ENCODE peak calls at places on chromosomes 5 and 9, in six cellular contexts. V, Z, P, Q, S and A are unnamed samples.

GRCh38 chr9:129864991-129865647 is 29.9 kb downstream of the USP20 start:
- DNase-seq in S (peak; percentile 28), V (no peak), Z (no peak), Q (no peak), P (no peak), A (no peak)

GRCh38 chr9:3912260-3912659 is 386.5 kb upstream of the RFX3 start:
- DNase-seq in V (no peak), Z (no peak), S (no peak), Q (no peak), P (no peak), A (no peak)

GRCh38 chr5:12614608-12615007 is 710.4 kb upstream of the CTNND2 start:
- DNase-seq in P (no peak), V (no peak), Q (no peak), S (no peak), Z (no peak), A (no peak)

GRCh38 chr5:120039111-120039510 is 409.8 kb downstream of the FAM170A start:
- DNase-seq in S (no peak), Q (no peak), P (no peak), V (no peak), Z (no peak), A (no peak)

GRCh38 chr9:134663753-134664415 is 22.3 kb downstream of the COL5A1 start:
- DNase-seq in P (no peak), Q (no peak), Z (no peak), V (peak; percentile 92), S (no peak), A (peak; percentile 2)

GRCh38 chr5:28301676-28302075 is 1263.3 kb upstream of the CDH9 start:
- DNase-seq in S (no peak), P (no peak), Q (no peak), V (peak; percentile 9), Z (no peak), A (no peak)

GRCh38 chr9:71209890-71210289 is 88.5 kb upstream of the TRPM3 start:
- DNase-seq in Q (no peak), S (no peak), P (no peak), Z (no peak), V (no peak), A (no peak)

GRCh38 chr9:108761530-108762347 is 94.0 kb downstream of the ACTL7B start:
- DNase-seq in V (peak; percentile 56), P (no peak), Q (peak; percentile 62), Z (no peak), S (peak; percentile 59), A (peak; percentile 66)

GRCh38 chr9:77917800-77918199 is 113.8 kb downstream of the GNAQ start:
- DNase-seq in Z (no peak), Q (no peak), P (no peak), V (no peak), S (no peak), A (no peak)

GRCh38 chr9:112531666-112532282 is 45.1 kb downstream of the KIAA1958 start:
- DNase-seq in P (no peak), S (no peak), Z (no peak), V (no peak), Q (no peak), A (no peak)

GRCh38 chr5:100789641-100790160 is 113.4 kb downstream of the ST8SIA4 start:
- DNase-seq in S (no peak), Z (no peak), P (no peak), Q (no peak), V (no peak), A (no peak)

GRCh38 chr9:70352356-70352755 is 62.1 kb downstream of the KLF9 start:
- DNase-seq in S (no peak), Q (no peak), P (no peak), Z (no peak), V (peak; percentile 48), A (no peak)

GRCh38 chr9:97900738-97901565 is 21.3 kb downstream of the TRMO start:
- DNase-seq in V (peak; percentile 46), S (no peak), Q (no peak), P (no peak), Z (no peak), A (peak; percentile 19)

GRCh38 chr5:114565871-114566270 is 204.0 kb downstream of the KCNN2 start:
- DNase-seq in S (no peak), Z (no peak), P (no peak), Q (no peak), V (no peak), A (no peak)

GRCh38 chr5:155773680-155774079 is 553.3 kb upstream of the SGCD start:
- DNase-seq in S (no peak), P (no peak), V (no peak), Q (no peak), Z (no peak), A (no peak)

GRCh38 chr9:137878146-137878941 is 762 bp downstream of the CACNA1B start:
- DNase-seq in P (no peak), Z (peak; percentile 40), V (peak; percentile 10), Q (peak; percentile 80), S (no peak), A (peak; percentile 95)

GRCh38 chr9:117868594-117868993 is 164.4 kb downstream of the TLR4 start:
- DNase-seq in S (no peak), V (no peak), P (no peak), Q (no peak), Z (no peak), A (no peak)

GRCh38 chr9:137799630-137799983 is 78.0 kb upstream of the CACNA1B start:
- DNase-seq in V (no peak), S (no peak), Z (no peak), P (no peak), Q (no peak), A (no peak)

GRCh38 chr9:135563858-135564257 is 2.3 kb downstream of the PAEP start:
- DNase-seq in S (no peak), Q (no peak), Z (no peak), P (no peak), V (no peak), A (no peak)

GRCh38 chr9:93427655-93428379 is 23.7 kb upstream of the FAM120A start:
- DNase-seq in V (no peak), S (no peak), Z (no peak), Q (peak; percentile 38), P (no peak), A (peak; percentile 35)
- TF ChIP-seq CTCF in V (peak; percentile 33), S (no peak), Z (no peak), Q (no peak), P (no peak), A (peak; percentile 31)

DNA sequence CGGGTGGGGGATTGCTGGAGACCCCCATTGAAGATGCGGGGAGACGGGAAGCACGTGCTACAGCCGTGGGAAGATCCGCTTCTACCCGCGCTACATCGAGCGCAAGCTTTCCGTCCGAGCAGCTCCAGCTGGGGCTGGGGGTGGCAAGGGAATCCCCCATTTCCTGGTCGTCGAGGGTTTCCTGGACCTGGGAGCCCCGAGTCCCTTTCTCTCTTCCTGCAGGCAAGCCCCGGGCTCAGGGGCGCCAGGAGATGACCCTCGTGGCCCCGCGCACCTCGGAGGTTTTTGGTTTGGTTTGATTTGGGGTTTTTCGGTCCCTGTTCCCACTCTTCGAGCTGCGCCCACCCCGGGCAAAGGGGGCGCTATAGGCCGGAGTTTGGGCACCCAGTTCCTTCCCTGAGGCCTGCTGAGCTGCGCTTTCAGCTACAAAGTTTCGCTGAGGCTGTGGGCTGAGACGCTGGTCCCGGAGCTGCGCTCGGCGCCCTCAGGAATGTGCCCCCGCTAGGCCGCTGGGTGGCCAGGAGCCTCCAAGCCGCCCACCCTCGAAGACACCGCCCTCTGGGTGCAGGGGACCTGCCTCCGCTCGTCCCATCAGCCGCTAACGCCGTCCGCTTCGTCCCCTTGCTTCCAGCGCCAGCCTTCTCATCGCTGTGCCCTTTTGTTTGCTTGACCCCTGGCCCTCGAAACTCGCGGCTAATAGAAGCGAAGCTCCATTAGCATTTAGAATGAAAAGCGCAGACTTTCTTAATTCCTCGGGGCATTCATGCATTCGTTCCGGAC is 2.9 kb downstream of the NR4A3 start:
- DNase-seq in V (peak; percentile 36), Z (peak; percentile 66), S (peak; percentile 59), Q (peak; percentile 81), P (no peak), A (peak; percentile 67)
- TF ChIP-seq CTCF in V (peak; percentile 61), Z (no peak), S (peak; percentile 4), Q (peak; percentile 73), P (peak; percentile 43), A (peak; percentile 39)

DNA sequence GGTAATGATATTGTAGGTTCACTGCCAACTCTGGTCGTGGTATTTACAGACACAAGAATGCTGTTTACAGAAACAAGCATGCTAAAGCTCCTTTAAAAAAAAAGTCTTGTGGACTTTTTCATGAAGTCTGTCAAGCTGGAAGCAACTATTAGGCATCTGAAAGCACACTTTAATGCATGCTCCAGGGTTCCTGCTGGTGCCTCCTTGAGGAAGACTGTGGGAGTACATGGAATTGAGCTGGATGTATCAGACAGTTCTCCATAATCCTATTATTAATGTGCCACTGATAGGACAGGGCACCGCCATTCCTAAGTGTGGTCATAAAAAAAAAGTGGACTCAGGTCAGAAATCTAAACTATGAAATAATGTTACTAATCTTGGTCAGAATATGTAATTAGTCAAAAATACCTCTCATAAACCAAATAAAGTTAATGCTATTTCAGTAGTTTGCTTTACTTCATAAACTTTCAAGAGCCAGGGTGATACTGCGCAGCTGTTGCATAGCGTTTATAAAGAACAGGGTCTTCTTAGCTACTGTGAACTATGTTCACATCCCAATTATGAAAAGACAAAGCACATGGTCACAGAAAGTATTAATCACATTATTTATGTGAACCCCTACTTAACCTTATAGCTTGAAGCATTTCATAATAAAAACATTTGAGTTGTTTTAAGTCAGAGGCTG is 390.8 kb upstream of the PTGER4 start:
- DNase-seq in P (no peak), V (peak; percentile 25), Z (no peak), Q (no peak), S (no peak), A (no peak)
- TF ChIP-seq CTCF in P (no peak), V (peak; percentile 38), Z (no peak), Q (no peak), S (no peak), A (no peak)

GRCh38 chr9:131206495-131206894 is 69.8 kb downstream of the FAM78A start:
- DNase-seq in S (no peak), Z (no peak), P (no peak), V (no peak), Q (no peak), A (no peak)

GRCh38 chr9:131204285-131204684 is 72.0 kb downstream of the FAM78A start:
- DNase-seq in S (no peak), P (no peak), Q (no peak), V (no peak), Z (no peak), A (no peak)

GRCh38 chr9:131201856-131202255 is 74.5 kb downstream of the FAM78A start:
- DNase-seq in S (no peak), P (no peak), Q (no peak), Z (no peak), V (no peak), A (no peak)

GRCh38 chr9:131198316-131198715 is 72.9 kb downstream of the NUP214 start:
- DNase-seq in V (no peak), Q (no peak), Z (no peak), S (no peak), P (no peak), A (no peak)

GRCh38 chr9:131203438-131204219 is 72.7 kb downstream of the FAM78A start:
- DNase-seq in Q (peak; percentile 38), Z (no peak), P (no peak), S (no peak), V (no peak), A (no peak)
- TF ChIP-seq CTCF in Q (no peak), Z (no peak), P (no peak), S (no peak), V (peak; percentile 46), A (no peak)